ENCODE peak calls at places on chromosome 17, in eight cellular contexts. V, H, X, I, A, K, R and D are unnamed samples.
A peak's percentile ranks its signal among the peaks of the same experiment; 100 is the strongest.

GRCh38 chr17:31731119-31731518 is 127.9 kb downstream of the COPRS start:
- DNase-seq in V (no peak), K (no peak), H (no peak), I (no peak), R (no peak), A (no peak), X (no peak), D (no peak)

GRCh38 chr17:42133461-42134041 is 10.9 kb downstream of the HSPB9 start:
- DNase-seq in V (no peak), I (peak; percentile 95), R (peak; percentile 91), X (no peak), K (peak; percentile 80), H (no peak), A (peak; percentile 59), D (no peak)

GRCh38 chr17:9240659-9241370 is 219.5 kb downstream of the NTN1 start:
- DNase-seq in I (peak; percentile 3), K (no peak), R (no peak), H (peak; percentile 94), V (no peak), X (peak; percentile 70), A (peak; percentile 78), D (no peak)

GRCh38 chr17:51257150-51258081 is 2.4 kb downstream of the MBTD1 start:
- DNase-seq in V (no peak), X (peak; percentile 15), H (no peak), I (no peak), A (no peak), K (no peak), R (no peak), D (no peak)

GRCh38 chr17:30824002-30824355 is 513 bp downstream of the CRLF3 start:
- DNase-seq in H (no peak), R (no peak), I (no peak), A (peak; percentile 35), K (peak; percentile 49), X (peak; percentile 55), V (no peak), D (no peak)

GRCh38 chr17:6510321-6511023 is 45.9 kb downstream of the PITPNM3 start:
- DNase-seq in R (no peak), A (no peak), K (no peak), V (no peak), I (no peak), H (no peak), X (peak; percentile 34), D (no peak)

GRCh38 chr17:39365252-39365651 is 36.2 kb downstream of the FBXL20 start:
- DNase-seq in V (no peak), A (no peak), R (no peak), I (no peak), K (no peak), H (no peak), X (peak; percentile 44), D (no peak)

GRCh38 chr17:2936771-2937321 is 126.6 kb downstream of the OR1D5 start:
- DNase-seq in K (no peak), X (no peak), H (no peak), R (no peak), A (no peak), V (no peak), I (no peak), D (no peak)

GRCh38 chr17:69501591-69502468 is 87.3 kb downstream of the MAP2K6 start:
- DNase-seq in V (no peak), X (peak; percentile 24), A (peak; percentile 67), K (no peak), I (peak; percentile 37), R (peak; percentile 20), H (peak; percentile 47), D (no peak)

GRCh38 chr17:72205357-72205756 is 84.5 kb downstream of the SOX9 start:
- DNase-seq in I (no peak), A (no peak), R (no peak), H (no peak), X (no peak), V (no peak), K (no peak), D (no peak)